ENCODE peak calls at places on chromosomes 6 and 20, in four cellular contexts. One of them, this sample, is unnamed.

GRCh38 chr6:25703005-25703404 is 51.0 kb downstream of the SCGN start:
- DNase-seq in HT1080: no peak
- DNase-seq in KG1: no peak
- DNase-seq in coronary artery: no peak
- DNase-seq in this sample: no peak

GRCh38 chr20:1897486-1897885 is 2.3 kb downstream of the SIRPA start:
- DNase-seq in HT1080: no peak
- DNase-seq in KG1: no peak
- DNase-seq in coronary artery: no peak
- DNase-seq in this sample: no peak

GRCh38 chr6:118645395-118645794 is 6.0 kb downstream of the CEP85L start:
- DNase-seq in HT1080: no peak
- DNase-seq in KG1: no peak
- DNase-seq in coronary artery: no peak
- DNase-seq in this sample: no peak

GRCh38 chr6:53767941-53768340 is 26.9 kb upstream of the LRRC1 start:
- DNase-seq in HT1080: no peak
- DNase-seq in KG1: no peak
- DNase-seq in coronary artery: no peak
- DNase-seq in this sample: no peak

GRCh38 chr20:5056801-5057599 is 55.7 kb upstream of the SLC23A2 start:
- DNase-seq in HT1080: peak
- DNase-seq in KG1: peak
- DNase-seq in coronary artery: no peak
- DNase-seq in this sample: peak

GRCh38 chr6:138844203-138844602 is 48.3 kb downstream of the ECT2L start:
- DNase-seq in HT1080: no peak
- DNase-seq in KG1: no peak
- DNase-seq in coronary artery: no peak
- DNase-seq in this sample: no peak

GRCh38 chr6:27091661-27092315 is 155.7 kb upstream of the PRSS16 start:
- DNase-seq in HT1080: peak
- DNase-seq in KG1: peak
- DNase-seq in coronary artery: no peak
- DNase-seq in this sample: peak

GRCh38 chr20:63031251-63032014 is 24.7 kb upstream of the BHLHE23 start:
- DNase-seq in HT1080: no peak
- DNase-seq in KG1: no peak
- DNase-seq in coronary artery: no peak
- DNase-seq in this sample: no peak

GRCh38 chr6:159943101-159943632 is 25.7 kb upstream of the IGF2R start:
- DNase-seq in HT1080: peak
- DNase-seq in KG1: no peak
- DNase-seq in coronary artery: no peak
- DNase-seq in this sample: peak

GRCh38 chr6:65999288-65999791 is 292.3 kb upstream of the EYS start:
- DNase-seq in HT1080: no peak
- DNase-seq in KG1: no peak
- DNase-seq in coronary artery: no peak
- DNase-seq in this sample: no peak

GRCh38 chr6:8825726-8826125 is 390.4 kb upstream of the SLC35B3 start:
- DNase-seq in HT1080: no peak
- DNase-seq in KG1: no peak
- DNase-seq in coronary artery: no peak
- DNase-seq in this sample: no peak

GRCh38 chr20:6000851-6001250 is 50.4 kb downstream of the MCM8 start:
- DNase-seq in HT1080: no peak
- DNase-seq in KG1: no peak
- DNase-seq in coronary artery: no peak
- DNase-seq in this sample: no peak

GRCh38 chr6:52416629-52417151 is 3.5 kb upstream of the EFHC1 start:
- DNase-seq in HT1080: peak
- DNase-seq in KG1: peak
- DNase-seq in coronary artery: no peak
- DNase-seq in this sample: peak

GRCh38 chr6:55319961-55320690 is 7.1 kb upstream of the GFRAL start:
- DNase-seq in HT1080: no peak
- DNase-seq in KG1: no peak
- DNase-seq in coronary artery: no peak
- DNase-seq in this sample: no peak

GRCh38 chr20:33821270-33821836 is 10.2 kb downstream of the CHMP4B start:
- DNase-seq in HT1080: no peak
- DNase-seq in KG1: no peak
- DNase-seq in coronary artery: no peak
- DNase-seq in this sample: no peak

GRCh38 chr6:28336284-28337024 is 506 bp upstream of the ZSCAN31 start:
- DNase-seq in HT1080: peak
- DNase-seq in KG1: peak
- DNase-seq in coronary artery: no peak
- DNase-seq in this sample: peak

GRCh38 chr6:129748212-129748900 is 38.4 kb upstream of the ARHGAP18 start:
- DNase-seq in HT1080: peak
- DNase-seq in KG1: no peak
- DNase-seq in coronary artery: no peak
- DNase-seq in this sample: peak

GRCh38 chr6:133083248-133083967 is 157.7 kb upstream of the EYA4 start:
- DNase-seq in HT1080: no peak
- DNase-seq in KG1: no peak
- DNase-seq in coronary artery: no peak
- DNase-seq in this sample: no peak

This sample was measured in A172.